ENCODE peak calls at places on chromosomes 12 and 14, in nine cellular contexts. One of them, this sample, is unnamed.

GRCh38 chr12:71627438-71628002 is 36.1 kb downstream of the ZFC3H1 start:
- DNase-seq in keratinocyte: no peak
- DNase-seq in tibial nerve: no peak
- DNase-seq in Peyer's patch: no peak
- DNase-seq in A549: no peak
- DNase-seq in IMR-90: no peak
- DNase-seq in sigmoid colon: no peak
- DNase-seq in MM.1S: no peak
- DNase-seq in ovary: no peak
- DNase-seq in this sample: no peak

GRCh38 chr12:5391638-5392037 is 40.3 kb upstream of the NTF3 start:
- DNase-seq in keratinocyte: no peak
- DNase-seq in tibial nerve: no peak
- DNase-seq in Peyer's patch: no peak
- DNase-seq in A549: no peak
- DNase-seq in IMR-90: peak; percentile 21
- DNase-seq in sigmoid colon: no peak
- DNase-seq in MM.1S: no peak
- DNase-seq in ovary: no peak
- DNase-seq in this sample: no peak

GRCh38 chr12:71792599-71792998 is 37.9 kb downstream of the RAB21 start:
- DNase-seq in keratinocyte: no peak
- DNase-seq in tibial nerve: no peak
- DNase-seq in Peyer's patch: no peak
- DNase-seq in A549: no peak
- DNase-seq in IMR-90: no peak
- DNase-seq in sigmoid colon: no peak
- DNase-seq in MM.1S: no peak
- DNase-seq in ovary: no peak
- DNase-seq in this sample: no peak

GRCh38 chr14:92385561-92385960 is 62.6 kb downstream of the SLC24A4 start:
- DNase-seq in keratinocyte: no peak
- DNase-seq in tibial nerve: no peak
- DNase-seq in Peyer's patch: no peak
- DNase-seq in A549: no peak
- DNase-seq in IMR-90: no peak
- DNase-seq in sigmoid colon: no peak
- DNase-seq in MM.1S: no peak
- DNase-seq in ovary: no peak
- DNase-seq in this sample: no peak

GRCh38 chr14:68241862-68242490 is 422.4 kb downstream of the RAD51B start:
- DNase-seq in keratinocyte: no peak
- DNase-seq in tibial nerve: no peak
- DNase-seq in Peyer's patch: no peak
- DNase-seq in A549: no peak
- DNase-seq in IMR-90: no peak
- DNase-seq in sigmoid colon: no peak
- DNase-seq in MM.1S: no peak
- DNase-seq in ovary: no peak
- DNase-seq in this sample: no peak

GRCh38 chr12:121579981-121580868 is 598 bp downstream of the KDM2B start:
- DNase-seq in keratinocyte: no peak
- DNase-seq in tibial nerve: peak; percentile 67
- DNase-seq in Peyer's patch: peak; percentile 75
- DNase-seq in A549: peak; percentile 58
- DNase-seq in IMR-90: peak; percentile 55
- DNase-seq in sigmoid colon: peak; percentile 88
- DNase-seq in MM.1S: peak; percentile 45
- DNase-seq in ovary: peak; percentile 76
- DNase-seq in this sample: peak; percentile 82

GRCh38 chr12:56763753-56764657 is 881 bp downstream of the HSD17B6 start:
- DNase-seq in keratinocyte: no peak
- DNase-seq in tibial nerve: no peak
- DNase-seq in Peyer's patch: no peak
- DNase-seq in A549: no peak
- DNase-seq in IMR-90: peak; percentile 82
- DNase-seq in sigmoid colon: no peak
- DNase-seq in MM.1S: no peak
- DNase-seq in ovary: no peak
- DNase-seq in this sample: no peak

GRCh38 chr12:15151141-15152091 is 69.8 kb downstream of the RERG start:
- DNase-seq in keratinocyte: no peak
- DNase-seq in tibial nerve: peak; percentile 60
- DNase-seq in Peyer's patch: no peak
- DNase-seq in A549: no peak
- DNase-seq in IMR-90: no peak
- DNase-seq in sigmoid colon: no peak
- DNase-seq in MM.1S: peak; percentile 30
- DNase-seq in ovary: peak; percentile 50
- DNase-seq in this sample: no peak

GRCh38 chr12:104381721-104382480 is 74.8 kb upstream of the CHST11 start:
- DNase-seq in keratinocyte: peak; percentile 33
- DNase-seq in tibial nerve: peak; percentile 87
- DNase-seq in Peyer's patch: peak; percentile 74
- DNase-seq in A549: peak; percentile 82
- DNase-seq in IMR-90: peak; percentile 74
- DNase-seq in sigmoid colon: peak; percentile 87
- DNase-seq in MM.1S: peak; percentile 82
- DNase-seq in ovary: peak; percentile 87
- DNase-seq in this sample: peak; percentile 91

GRCh38 chr14:58629273-58629672 is 8.5 kb upstream of the DACT1 start:
- DNase-seq in keratinocyte: no peak
- DNase-seq in tibial nerve: no peak
- DNase-seq in Peyer's patch: no peak
- DNase-seq in A549: no peak
- DNase-seq in IMR-90: no peak
- DNase-seq in sigmoid colon: no peak
- DNase-seq in MM.1S: no peak
- DNase-seq in ovary: no peak
- DNase-seq in this sample: no peak

GRCh38 chr12:66255737-66256136 is 46.6 kb upstream of the HELB start:
- DNase-seq in keratinocyte: no peak
- DNase-seq in tibial nerve: no peak
- DNase-seq in Peyer's patch: no peak
- DNase-seq in A549: no peak
- DNase-seq in IMR-90: no peak
- DNase-seq in sigmoid colon: no peak
- DNase-seq in MM.1S: no peak
- DNase-seq in ovary: no peak
- DNase-seq in this sample: no peak

GRCh38 chr12:83040339-83040738 is 353.6 kb downstream of the TMTC2 start:
- DNase-seq in keratinocyte: no peak
- DNase-seq in tibial nerve: no peak
- DNase-seq in Peyer's patch: no peak
- DNase-seq in A549: no peak
- DNase-seq in IMR-90: no peak
- DNase-seq in sigmoid colon: peak; percentile 66
- DNase-seq in MM.1S: no peak
- DNase-seq in ovary: no peak
- DNase-seq in this sample: no peak

DNA sequence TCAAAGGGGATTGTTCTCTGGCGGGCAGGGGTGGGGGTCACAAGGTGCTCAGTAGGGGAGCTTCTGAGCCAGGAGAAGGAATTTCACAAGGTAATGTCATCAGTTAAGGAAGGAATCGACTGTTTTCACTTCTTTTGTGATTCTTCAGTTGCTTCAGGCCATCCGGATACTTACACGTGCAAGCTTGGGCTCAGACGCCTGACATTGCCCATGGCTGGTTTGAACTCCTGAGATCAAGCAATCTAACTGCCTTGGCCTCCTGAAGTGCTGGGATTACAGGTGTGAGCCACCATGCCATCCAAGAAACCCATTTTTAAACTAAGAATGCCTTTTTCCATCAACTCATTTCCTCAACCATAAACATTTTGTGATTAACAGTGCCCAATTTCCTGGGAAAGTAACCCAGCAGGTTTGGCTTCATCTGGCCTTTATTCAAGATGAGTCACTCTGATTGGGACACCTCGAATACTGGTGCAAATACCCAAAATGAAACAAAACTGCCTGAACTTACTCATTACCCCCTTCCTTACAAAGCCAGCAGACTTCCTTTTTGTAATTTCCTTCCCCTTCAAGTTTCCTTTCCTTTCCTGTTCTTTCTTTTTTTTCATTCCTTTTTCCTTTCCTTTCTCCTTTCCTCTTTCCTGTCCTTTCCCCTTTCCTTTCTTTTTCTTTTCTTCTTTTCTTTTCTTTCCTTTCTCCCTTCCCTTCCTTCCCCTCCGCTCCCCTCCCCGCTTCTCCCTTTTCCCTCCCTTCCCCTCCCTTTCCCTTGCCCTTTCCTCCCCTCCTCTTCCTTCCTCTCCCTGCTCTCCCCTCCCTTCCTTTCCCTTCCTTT is 10.2 kb upstream of the RNASE10 start:
- DNase-seq in keratinocyte: no peak
- DNase-seq in tibial nerve: no peak
- DNase-seq in Peyer's patch: no peak
- DNase-seq in A549: no peak
- DNase-seq in IMR-90: peak; percentile 53
- DNase-seq in sigmoid colon: no peak
- DNase-seq in MM.1S: no peak
- DNase-seq in ovary: no peak
- DNase-seq in this sample: no peak
- H3K4me1 ChIP-seq in keratinocyte: peaks cover 18% of the 10 kb centered on the region
- H3K4me1 ChIP-seq in tibial nerve: no peaks in the 10 kb centered on the region
- H3K4me1 ChIP-seq in Peyer's patch: no peaks in the 10 kb centered on the region
- H3K4me1 ChIP-seq in A549: no peaks in the 10 kb centered on the region
- H3K4me1 ChIP-seq in IMR-90: no peaks in the 10 kb centered on the region
- H3K4me1 ChIP-seq in sigmoid colon: no peaks in the 10 kb centered on the region
- H3K4me1 ChIP-seq in MM.1S: peaks cover 18% of the 10 kb centered on the region
- H3K4me1 ChIP-seq in ovary: no peaks in the 10 kb centered on the region
- H3K4me1 ChIP-seq in this sample: no peaks in the 10 kb centered on the region

GRCh38 chr12:51023625-51024395 is 2.4 kb downstream of the SLC11A2 start:
- DNase-seq in keratinocyte: no peak
- DNase-seq in tibial nerve: no peak
- DNase-seq in Peyer's patch: no peak
- DNase-seq in A549: no peak
- DNase-seq in IMR-90: peak; percentile 27
- DNase-seq in sigmoid colon: no peak
- DNase-seq in MM.1S: no peak
- DNase-seq in ovary: no peak
- DNase-seq in this sample: no peak
- H3K4me3 ChIP-seq in keratinocyte: peak overlapping the region; percentile 81
- H3K4me3 ChIP-seq in tibial nerve: peak overlapping the region; percentile 77
- H3K4me3 ChIP-seq in Peyer's patch: peak overlapping the region; percentile 74
- H3K4me3 ChIP-seq in A549: no peak overlapping the region
- H3K4me3 ChIP-seq in IMR-90: peak overlapping the region; percentile 76
- H3K4me3 ChIP-seq in sigmoid colon: no peak overlapping the region
- H3K4me3 ChIP-seq in MM.1S: peak overlapping the region; percentile 82
- H3K4me3 ChIP-seq in ovary: peak overlapping the region; percentile 75
- H3K4me3 ChIP-seq in this sample: no peak overlapping the region

GRCh38 chr12:113005759-113006158 is 27.4 kb downstream of the OAS2 start:
- DNase-seq in keratinocyte: no peak
- DNase-seq in tibial nerve: no peak
- DNase-seq in Peyer's patch: no peak
- DNase-seq in A549: peak; percentile 33
- DNase-seq in IMR-90: no peak
- DNase-seq in sigmoid colon: no peak
- DNase-seq in MM.1S: no peak
- DNase-seq in ovary: no peak
- DNase-seq in this sample: no peak

GRCh38 chr12:113003631-113004030 is 25.3 kb downstream of the OAS2 start:
- DNase-seq in keratinocyte: no peak
- DNase-seq in tibial nerve: no peak
- DNase-seq in Peyer's patch: no peak
- DNase-seq in A549: no peak
- DNase-seq in IMR-90: no peak
- DNase-seq in sigmoid colon: no peak
- DNase-seq in MM.1S: no peak
- DNase-seq in ovary: no peak
- DNase-seq in this sample: no peak

GRCh38 chr12:113002676-113003075 is 24.4 kb downstream of the OAS2 start:
- DNase-seq in keratinocyte: no peak
- DNase-seq in tibial nerve: no peak
- DNase-seq in Peyer's patch: no peak
- DNase-seq in A549: no peak
- DNase-seq in IMR-90: no peak
- DNase-seq in sigmoid colon: no peak
- DNase-seq in MM.1S: no peak
- DNase-seq in ovary: no peak
- DNase-seq in this sample: no peak

GRCh38 chr12:113007166-113007565 is 28.8 kb downstream of the OAS2 start:
- DNase-seq in keratinocyte: no peak
- DNase-seq in tibial nerve: no peak
- DNase-seq in Peyer's patch: no peak
- DNase-seq in A549: no peak
- DNase-seq in IMR-90: peak; percentile 18
- DNase-seq in sigmoid colon: no peak
- DNase-seq in MM.1S: no peak
- DNase-seq in ovary: no peak
- DNase-seq in this sample: no peak

DNA sequence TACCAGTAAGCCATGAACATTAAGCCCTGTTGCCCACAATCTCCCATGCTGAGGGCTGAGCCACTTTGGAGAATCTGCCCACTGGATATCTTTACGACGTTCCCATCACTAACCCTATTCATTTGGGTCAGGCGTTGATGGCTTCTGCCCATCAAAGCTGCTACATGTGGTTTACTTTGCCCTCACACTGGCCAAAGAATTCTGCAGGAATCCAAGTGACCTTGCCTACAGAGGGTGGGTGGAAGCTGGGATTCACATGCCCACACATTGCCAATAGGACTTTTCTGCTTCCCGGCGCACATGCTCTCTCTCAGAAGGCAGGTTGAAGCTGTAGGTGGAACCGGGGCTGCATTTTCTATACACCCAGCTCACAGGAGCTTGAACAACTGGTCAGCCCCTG is 28.3 kb downstream of the OAS2 start:
- DNase-seq in keratinocyte: no peak
- DNase-seq in tibial nerve: no peak
- DNase-seq in Peyer's patch: no peak
- DNase-seq in A549: no peak
- DNase-seq in IMR-90: no peak
- DNase-seq in sigmoid colon: no peak
- DNase-seq in MM.1S: no peak
- DNase-seq in ovary: no peak
- DNase-seq in this sample: no peak
- TF ChIP-seq CTCF in keratinocyte: no peak
- TF ChIP-seq CTCF in tibial nerve: no peak
- TF ChIP-seq CTCF in Peyer's patch: no peak
- TF ChIP-seq CTCF in A549: no peak
- TF ChIP-seq CTCF in IMR-90: no peak
- TF ChIP-seq CTCF in sigmoid colon: no peak
- TF ChIP-seq CTCF in MM.1S: no peak
- TF ChIP-seq CTCF in ovary: no peak
- TF ChIP-seq CTCF in this sample: no peak

DNA sequence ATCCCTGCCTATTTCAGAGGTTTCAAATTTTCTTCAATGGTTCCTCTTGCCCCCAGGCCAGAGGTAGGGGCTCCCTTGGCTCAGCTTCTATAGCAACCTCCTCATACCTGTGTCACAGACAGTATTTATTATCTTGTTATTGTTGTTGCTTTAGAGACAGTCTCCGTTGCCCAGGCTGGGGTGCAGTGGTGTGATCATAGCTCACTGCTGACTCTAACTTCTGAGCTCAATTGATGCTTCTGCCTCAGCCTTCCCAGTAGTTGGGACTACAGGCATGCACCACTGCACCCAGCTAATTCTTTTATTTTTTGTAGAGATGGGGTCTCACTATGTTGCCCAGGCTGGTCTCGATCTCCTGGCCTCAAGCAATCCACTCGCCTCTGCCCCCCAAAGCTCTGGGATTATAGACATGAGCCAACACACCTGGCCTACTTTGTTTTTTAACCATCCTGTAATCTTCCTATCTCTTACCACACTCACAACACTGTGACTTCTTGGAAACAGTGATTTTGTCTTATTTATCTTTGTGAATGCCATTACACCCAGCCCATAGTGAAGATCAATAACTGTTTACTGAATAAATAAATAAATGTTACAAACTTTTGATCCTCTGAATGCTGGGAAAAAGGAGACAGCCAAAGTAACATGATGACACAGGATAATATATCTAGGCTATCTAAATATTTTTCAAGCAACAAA is 95.9 kb downstream of the PHLDA1 start:
- DNase-seq in keratinocyte: no peak
- DNase-seq in tibial nerve: no peak
- DNase-seq in Peyer's patch: no peak
- DNase-seq in A549: no peak
- DNase-seq in IMR-90: no peak
- DNase-seq in sigmoid colon: no peak
- DNase-seq in MM.1S: no peak
- DNase-seq in ovary: no peak
- DNase-seq in this sample: no peak
- H3K4me1 ChIP-seq in keratinocyte: peaks cover 27% of the 10 kb centered on the region
- H3K4me1 ChIP-seq in tibial nerve: peaks cover 9% of the 10 kb centered on the region
- H3K4me1 ChIP-seq in Peyer's patch: no peaks in the 10 kb centered on the region
- H3K4me1 ChIP-seq in A549: peaks cover 70% of the 10 kb centered on the region
- H3K4me1 ChIP-seq in IMR-90: peaks cover 23% of the 10 kb centered on the region
- H3K4me1 ChIP-seq in sigmoid colon: no peaks in the 10 kb centered on the region
- H3K4me1 ChIP-seq in MM.1S: peaks cover 14% of the 10 kb centered on the region
- H3K4me1 ChIP-seq in ovary: peaks cover 2% of the 10 kb centered on the region
- H3K4me1 ChIP-seq in this sample: no peaks in the 10 kb centered on the region

This sample was measured in mucosa of descending colon.